ENCODE peak calls at places on chromosomes 6 and 20, in four cellular contexts. V is HepG2, I is H1, R is K562. T is an unnamed sample.

GRCh38 chr6:145139451-145139850 is 595.9 kb downstream of the EPM2A start:
- DNase-seq in V (no peak), I (no peak), R (no peak), T (no peak)

GRCh38 chr20:433300-433975 is 25.3 kb downstream of the RBCK1 start:
- DNase-seq in V (no peak), R (no peak), I (no peak), T (no peak)

GRCh38 chr6:100657678-100658330 is 193.1 kb upstream of the SIM1 start:
- DNase-seq in I (no peak), V (no peak), R (no peak), T (no peak)

GRCh38 chr6:158488065-158488464 is 71.8 kb upstream of the TMEM181 start:
- DNase-seq in I (no peak), V (no peak), R (no peak), T (peak; percentile 36)

GRCh38 chr6:139891471-139891870 is 517.0 kb upstream of the CITED2 start:
- DNase-seq in R (no peak), V (no peak), I (no peak), T (no peak)

GRCh38 chr6:128158496-128158895 is 257.6 kb upstream of the THEMIS start:
- DNase-seq in R (no peak), I (no peak), V (no peak), T (no peak)

GRCh38 chr6:90253631-90254030 is 43.0 kb downstream of the BACH2 start:
- DNase-seq in V (no peak), I (no peak), R (no peak), T (no peak)

GRCh38 chr20:25310921-25311728 is 63.2 kb downstream of the PYGB start:
- DNase-seq in R (no peak), V (peak; percentile 55), I (no peak), T (no peak)

GRCh38 chr6:143743256-143744166 is 65.7 kb downstream of the PHACTR2 start:
- DNase-seq in V (peak; percentile 82), R (no peak), I (no peak), T (no peak)

GRCh38 chr6:165308926-165309731 is at the start of gene C6orf118:
- DNase-seq in R (no peak), V (no peak), I (peak; percentile 82), T (peak; percentile 59)

GRCh38 chr6:4815584-4815983 is 39.4 kb downstream of the CDYL start:
- DNase-seq in I (no peak), R (no peak), V (no peak), T (no peak)

GRCh38 chr6:46781478-46782378 is 11.5 kb upstream of the MEP1A start:
- DNase-seq in R (peak; percentile 57), V (peak; percentile 67), I (no peak), T (peak; percentile 6)

GRCh38 chr6:3962897-3963296 is 113.7 kb downstream of the FAM50B start:
- DNase-seq in R (no peak), I (no peak), V (no peak), T (peak; percentile 49)

GRCh38 chr6:27532820-27533538 is 60.1 kb upstream of the ZNF184 start:
- DNase-seq in I (no peak), V (no peak), R (no peak), T (no peak)

GRCh38 chr20:17654649-17655285 is 27.3 kb downstream of the RRBP1 start:
- DNase-seq in I (peak; percentile 85), R (peak; percentile 33), V (peak; percentile 53), T (peak; percentile 37)

GRCh38 chr20:37231970-37232620 is 29.5 kb downstream of the GHRH start:
- DNase-seq in V (no peak), I (no peak), R (no peak), T (no peak)

GRCh38 chr6:130870179-130870881 is 43.1 kb downstream of the SMLR1 start:
- DNase-seq in I (no peak), V (no peak), R (no peak), T (no peak)

GRCh38 chr6:107812370-107812769 is 11.7 kb downstream of the SCML4 start:
- DNase-seq in R (no peak), V (no peak), I (no peak), T (no peak)

GRCh38 chr6:127222418-127222817 is 44.2 kb upstream of the RNF146 start:
- DNase-seq in I (no peak), R (no peak), V (no peak), T (no peak)

GRCh38 chr20:21571841-21572690 is 58.2 kb upstream of the NKX2-2 start:
- DNase-seq in I (peak; percentile 57), R (peak; percentile 26), V (peak; percentile 23), T (no peak)

GRCh38 chr6:28747631-28748157 is 176.1 kb downstream of the TRIM27 start:
- DNase-seq in R (peak; percentile 79), V (peak; percentile 81), I (peak; percentile 86), T (peak; percentile 51)

GRCh38 chr6:75318900-75319299 is 34.3 kb upstream of the TMEM30A start:
- DNase-seq in I (no peak), R (no peak), V (no peak), T (no peak)

GRCh38 chr20:53071833-53072232 is 99.7 kb downstream of the TSHZ2 start:
- DNase-seq in V (no peak), I (no peak), R (no peak), T (no peak)

GRCh38 chr6:169844946-169845345 is 93.5 kb downstream of the ERMARD start:
- DNase-seq in V (no peak), R (no peak), I (no peak), T (no peak)

GRCh38 chr20:43921227-43921780 is 6.7 kb downstream of the TOX2 start:
- DNase-seq in V (no peak), R (no peak), I (no peak), T (no peak)

GRCh38 chr20:10863337-10864060 is 189.7 kb upstream of the JAG1 start:
- DNase-seq in R (no peak), V (no peak), I (no peak), T (peak; percentile 57)

GRCh38 chr6:131169613-131170012 is 34.3 kb downstream of the AKAP7 start:
- DNase-seq in V (no peak), R (no peak), I (no peak), T (no peak)

GRCh38 chr6:5950448-5950847 is 56.3 kb downstream of the NRN1 start:
- DNase-seq in V (no peak), R (peak; percentile 57), I (peak; percentile 73), T (no peak)

GRCh38 chr6:156021746-156022396 is 566.2 kb upstream of the NOX3 start:
- DNase-seq in V (no peak), I (no peak), R (no peak), T (no peak)

GRCh38 chr6:79672631-79673065 is 41.5 kb downstream of the SH3BGRL2 start:
- DNase-seq in R (peak; percentile 18), I (no peak), V (peak; percentile 76), T (peak; percentile 2)

GRCh38 chr20:40945754-40946451 is 82.7 kb upstream of the TOP1 start:
- DNase-seq in V (peak; percentile 72), I (peak; percentile 76), R (no peak), T (peak; percentile 40)

GRCh38 chr20:36825374-36826104 is 50.4 kb upstream of the TLDC2 start:
- DNase-seq in V (no peak), I (no peak), R (no peak), T (no peak)

GRCh38 chr20:49584418-49585382 is 16.8 kb upstream of the PTGIS start:
- DNase-seq in I (no peak), R (no peak), V (no peak), T (peak; percentile 40)

GRCh38 chr6:21615504-21615903 is 22.0 kb downstream of the SOX4 start:
- DNase-seq in V (no peak), I (no peak), R (no peak), T (no peak)

DNA sequence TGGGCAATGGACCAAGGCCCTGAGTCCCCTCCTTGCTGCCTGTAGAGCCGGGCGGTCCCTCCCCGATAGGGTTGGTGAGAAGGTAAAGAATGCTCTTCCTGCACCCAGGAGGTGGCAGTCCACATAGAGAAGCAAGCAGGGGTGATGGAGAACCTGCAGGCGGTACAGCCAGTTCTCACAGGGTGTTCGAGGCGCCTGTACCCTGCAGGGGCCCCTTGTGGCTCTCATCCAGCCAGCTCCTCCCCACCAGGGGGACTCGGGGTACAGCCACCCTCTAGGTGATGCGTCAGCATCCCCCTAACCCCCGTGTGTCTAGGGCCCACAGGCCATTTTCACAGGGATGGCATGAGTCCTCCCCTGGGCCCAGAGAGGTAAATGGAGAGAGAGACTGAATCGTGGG is 5.1 kb upstream of the COL9A3 start:
- DNase-seq in V (no peak), I (no peak), R (no peak), T (no peak)
- TF ChIP-seq JUN in V (no peak), I (no peak), R (no peak), T (no peak)

DNA sequence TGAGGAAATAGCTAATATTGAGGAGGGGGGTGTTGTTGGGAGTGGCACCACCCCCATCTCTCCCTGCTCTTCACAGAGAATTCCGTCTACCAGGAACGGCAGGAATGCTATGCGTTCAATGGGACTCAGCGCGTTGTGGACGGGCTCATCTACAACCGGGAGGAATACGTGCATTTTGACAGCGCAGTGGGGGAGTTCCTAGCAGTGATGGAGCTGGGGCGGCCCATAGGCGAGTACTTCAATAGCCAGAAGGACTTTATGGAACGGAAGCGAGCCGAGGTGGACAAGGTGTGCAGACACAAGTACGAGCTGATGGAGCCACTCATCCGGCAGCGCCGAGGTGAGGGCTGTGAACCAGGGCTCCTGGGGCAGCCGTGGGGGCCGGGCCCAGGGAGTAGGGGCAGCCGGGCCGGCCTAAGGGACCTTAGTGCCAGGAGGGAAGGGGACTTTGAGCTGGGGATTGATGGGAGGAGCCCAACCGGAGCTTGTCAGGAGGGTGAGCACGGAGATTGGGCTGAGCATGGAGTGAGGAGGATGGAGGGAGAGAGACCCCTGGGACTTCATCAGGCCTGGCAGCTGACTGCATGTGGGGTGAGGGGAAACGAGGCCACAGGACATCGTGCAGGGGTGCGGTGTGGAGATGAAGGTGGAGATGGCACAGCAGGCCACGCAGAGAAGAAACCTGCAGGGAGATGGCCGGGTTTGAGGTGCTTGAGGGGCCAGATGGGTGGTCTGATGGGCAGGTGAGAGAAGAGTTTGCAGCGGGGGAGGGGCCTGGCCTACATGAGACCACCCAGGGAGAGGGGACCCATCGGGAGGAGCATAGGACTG is 41.3 kb downstream of the HLA-DPB1 start:
- DNase-seq in R (no peak), I (peak; percentile 78), V (no peak), T (no peak)
- TF ChIP-seq RNF2 in R (no peak), I (no peak), V (no peak), T (no peak)

DNA sequence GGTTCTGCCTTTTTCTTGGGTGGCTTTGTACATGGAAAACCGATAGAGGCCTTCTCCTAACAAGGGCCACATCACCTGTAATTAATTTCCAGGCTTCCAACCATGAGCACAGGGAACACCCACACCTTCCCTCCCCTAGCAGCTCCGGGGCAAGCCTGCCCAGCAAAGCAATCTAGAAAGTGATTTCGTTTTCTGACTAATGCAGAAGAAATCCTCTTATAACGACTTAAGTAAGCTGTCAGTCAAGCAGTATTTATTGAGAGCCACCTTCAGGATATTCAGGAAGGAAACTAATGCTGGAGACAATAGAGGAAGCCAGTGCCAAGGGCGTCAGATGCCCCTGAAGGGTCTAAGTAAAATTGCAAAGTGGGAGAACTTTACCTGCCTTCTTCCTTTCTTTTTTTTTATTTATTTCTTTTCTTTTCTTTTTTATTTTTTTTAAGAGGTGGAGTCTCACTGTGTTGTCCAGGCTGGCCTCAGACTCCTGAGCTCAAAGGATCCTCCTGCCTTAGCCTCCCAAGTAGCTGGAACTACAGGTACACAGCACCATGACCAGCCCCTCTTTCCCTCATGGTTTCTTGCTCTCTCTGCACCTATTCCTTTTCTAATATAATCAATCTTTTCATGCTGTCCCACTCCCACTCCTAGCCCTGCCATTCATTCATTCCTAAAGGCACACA is 67.5 kb upstream of the MBOAT1 start:
- DNase-seq in I (no peak), V (no peak), R (no peak), T (no peak)
- TF ChIP-seq JUN in I (no peak), V (no peak), R (no peak), T (no peak)

GRCh38 chr20:19045366-19045765 is 167.1 kb upstream of the SLC24A3 start:
- DNase-seq in R (no peak), I (no peak), V (no peak), T (no peak)

GRCh38 chr20:19047040-19047950 is 165.1 kb upstream of the SLC24A3 start:
- DNase-seq in V (no peak), I (no peak), R (no peak), T (no peak)

GRCh38 chr20:19047951-19048296 is 164.5 kb upstream of the SLC24A3 start:
- DNase-seq in I (no peak), V (no peak), R (no peak), T (no peak)

GRCh38 chr20:19048898-19049889 is 163.2 kb upstream of the SLC24A3 start:
- DNase-seq in R (no peak), I (no peak), V (no peak), T (no peak)
- TF ChIP-seq RNF2 in R (no peak), I (no peak), V (no peak), T (no peak)

T was measured in A549.